ENCODE peak calls at places on chromosomes 5 and 9, in six cellular contexts. One of them, this sample, is unnamed.
A peak's percentile ranks its signal among the peaks of the same experiment; 100 is the strongest.

GRCh38 chr9:103881419-103881818 is 212.7 kb upstream of the SMC2 start:
- DNase-seq in H9: no peak
- DNase-seq in IMR-90: no peak
- DNase-seq in mesenchymal stem cell: no peak
- DNase-seq in neuronal stem cell: no peak
- DNase-seq in H1: no peak
- DNase-seq in this sample: no peak

GRCh38 chr5:36943584-36943983 is 67.0 kb downstream of the NIPBL start:
- DNase-seq in H9: no peak
- DNase-seq in IMR-90: no peak
- DNase-seq in mesenchymal stem cell: no peak
- DNase-seq in neuronal stem cell: no peak
- DNase-seq in H1: no peak
- DNase-seq in this sample: no peak

GRCh38 chr5:61362796-61363364 is 30.8 kb downstream of the ZSWIM6 start:
- DNase-seq in H9: peak; percentile 32
- DNase-seq in IMR-90: peak; percentile 40
- DNase-seq in mesenchymal stem cell: peak; percentile 45
- DNase-seq in neuronal stem cell: no peak
- DNase-seq in H1: peak; percentile 55
- DNase-seq in this sample: peak; percentile 62

GRCh38 chr9:35705372-35705771 is 15.6 kb upstream of the TPM2 start:
- DNase-seq in H9: no peak
- DNase-seq in IMR-90: no peak
- DNase-seq in mesenchymal stem cell: no peak
- DNase-seq in neuronal stem cell: no peak
- DNase-seq in H1: no peak
- DNase-seq in this sample: no peak

GRCh38 chr5:76372320-76373054 is 30.6 kb upstream of the IQGAP2 start:
- DNase-seq in H9: peak; percentile 40
- DNase-seq in IMR-90: peak; percentile 95
- DNase-seq in mesenchymal stem cell: peak; percentile 96
- DNase-seq in neuronal stem cell: no peak
- DNase-seq in H1: no peak
- DNase-seq in this sample: peak; percentile 88

GRCh38 chr9:128836509-128837145 is 7.0 kb upstream of the SPOUT1 start:
- DNase-seq in H9: no peak
- DNase-seq in IMR-90: no peak
- DNase-seq in mesenchymal stem cell: no peak
- DNase-seq in neuronal stem cell: no peak
- DNase-seq in H1: no peak
- DNase-seq in this sample: no peak

GRCh38 chr9:105447386-105447813 is 434 bp upstream of the FSD1L start:
- DNase-seq in H9: no peak
- DNase-seq in IMR-90: no peak
- DNase-seq in mesenchymal stem cell: no peak
- DNase-seq in neuronal stem cell: no peak
- DNase-seq in H1: no peak
- DNase-seq in this sample: no peak

GRCh38 chr9:120761011-120761410 is 32.2 kb downstream of the FBXW2 start:
- DNase-seq in H9: no peak
- DNase-seq in IMR-90: no peak
- DNase-seq in mesenchymal stem cell: no peak
- DNase-seq in neuronal stem cell: no peak
- DNase-seq in H1: no peak
- DNase-seq in this sample: no peak

GRCh38 chr5:178419196-178419595 is 171.0 kb downstream of the COL23A1 start:
- DNase-seq in H9: no peak
- DNase-seq in IMR-90: no peak
- DNase-seq in mesenchymal stem cell: no peak
- DNase-seq in neuronal stem cell: no peak
- DNase-seq in H1: no peak
- DNase-seq in this sample: no peak

GRCh38 chr5:117665121-117665520 is 1090.5 kb upstream of the SEMA6A start:
- DNase-seq in H9: no peak
- DNase-seq in IMR-90: no peak
- DNase-seq in mesenchymal stem cell: no peak
- DNase-seq in neuronal stem cell: no peak
- DNase-seq in H1: no peak
- DNase-seq in this sample: no peak

GRCh38 chr5:108141676-108142075 is 240.2 kb downstream of the FBXL17 start:
- DNase-seq in H9: no peak
- DNase-seq in IMR-90: peak; percentile 38
- DNase-seq in mesenchymal stem cell: peak; percentile 10
- DNase-seq in neuronal stem cell: no peak
- DNase-seq in H1: no peak
- DNase-seq in this sample: no peak

GRCh38 chr5:143573568-143574170 is 170.2 kb upstream of the NR3C1 start:
- DNase-seq in H9: no peak
- DNase-seq in IMR-90: no peak
- DNase-seq in mesenchymal stem cell: no peak
- DNase-seq in neuronal stem cell: no peak
- DNase-seq in H1: no peak
- DNase-seq in this sample: no peak

GRCh38 chr5:372911-373709 is 51.6 kb downstream of the AHRR start:
- DNase-seq in H9: peak; percentile 46
- DNase-seq in IMR-90: no peak
- DNase-seq in mesenchymal stem cell: peak; percentile 63
- DNase-seq in neuronal stem cell: no peak
- DNase-seq in H1: peak; percentile 60
- DNase-seq in this sample: no peak

GRCh38 chr5:57335092-57335491 is 147.5 kb downstream of the ACTBL2 start:
- DNase-seq in H9: no peak
- DNase-seq in IMR-90: peak; percentile 90
- DNase-seq in mesenchymal stem cell: peak; percentile 69
- DNase-seq in neuronal stem cell: no peak
- DNase-seq in H1: no peak
- DNase-seq in this sample: no peak

GRCh38 chr9:104304925-104305324 is 199.1 kb upstream of the OR13F1 start:
- DNase-seq in H9: no peak
- DNase-seq in IMR-90: no peak
- DNase-seq in mesenchymal stem cell: no peak
- DNase-seq in neuronal stem cell: no peak
- DNase-seq in H1: no peak
- DNase-seq in this sample: peak; percentile 56

GRCh38 chr9:21502586-21502985 is 20.5 kb upstream of the IFNE start:
- DNase-seq in H9: no peak
- DNase-seq in IMR-90: no peak
- DNase-seq in mesenchymal stem cell: no peak
- DNase-seq in neuronal stem cell: no peak
- DNase-seq in H1: no peak
- DNase-seq in this sample: no peak

GRCh38 chr9:21504894-21505293 is 22.8 kb upstream of the IFNE start:
- DNase-seq in H9: no peak
- DNase-seq in IMR-90: no peak
- DNase-seq in mesenchymal stem cell: no peak
- DNase-seq in neuronal stem cell: no peak
- DNase-seq in H1: no peak
- DNase-seq in this sample: peak; percentile 97

GRCh38 chr9:21505425-21506179 is 23.5 kb upstream of the IFNE start:
- DNase-seq in H9: no peak
- DNase-seq in IMR-90: peak; percentile 30
- DNase-seq in mesenchymal stem cell: no peak
- DNase-seq in neuronal stem cell: no peak
- DNase-seq in H1: no peak
- DNase-seq in this sample: no peak

GRCh38 chr9:21506910-21507795 is 25.0 kb upstream of the IFNE start:
- DNase-seq in H9: no peak
- DNase-seq in IMR-90: peak; percentile 91
- DNase-seq in mesenchymal stem cell: peak; percentile 51
- DNase-seq in neuronal stem cell: no peak
- DNase-seq in H1: no peak
- DNase-seq in this sample: peak; percentile 26

DNA sequence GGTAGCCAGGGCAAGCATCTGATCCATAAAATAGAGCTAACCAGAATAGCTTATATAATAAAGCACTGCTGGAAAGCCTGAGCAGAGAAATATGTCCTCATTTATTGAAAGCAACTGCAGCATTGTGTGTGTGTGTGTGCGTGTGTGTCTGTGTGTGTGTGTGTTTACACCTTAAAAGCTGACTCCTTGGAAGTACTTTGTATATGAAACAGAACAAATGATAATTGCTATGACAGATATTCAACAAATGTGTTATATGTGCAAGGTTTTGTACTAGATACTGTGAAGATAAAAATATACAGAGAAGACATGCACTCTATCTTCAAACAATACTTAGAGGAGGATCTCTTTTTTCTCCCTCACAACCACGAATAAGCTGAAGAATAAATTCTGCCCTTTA is 22.0 kb upstream of the IFNE start:
- DNase-seq in H9: no peak
- DNase-seq in IMR-90: peak; percentile 8
- DNase-seq in mesenchymal stem cell: no peak
- DNase-seq in neuronal stem cell: no peak
- DNase-seq in H1: no peak
- DNase-seq in this sample: no peak
- H2BK15ac ChIP-seq in H9: no peak overlapping the region
- H2BK15ac ChIP-seq in IMR-90: no peak overlapping the region
- H2BK15ac ChIP-seq in mesenchymal stem cell: no peak overlapping the region
- H2BK15ac ChIP-seq in neuronal stem cell: no peak overlapping the region
- H2BK15ac ChIP-seq in H1: no peak overlapping the region
- H2BK15ac ChIP-seq in this sample: no peak overlapping the region

GRCh38 chr5:158948376-158948775 is 151.3 kb downstream of the EBF1 start:
- DNase-seq in H9: no peak
- DNase-seq in IMR-90: no peak
- DNase-seq in mesenchymal stem cell: no peak
- DNase-seq in neuronal stem cell: no peak
- DNase-seq in H1: no peak
- DNase-seq in this sample: no peak
- H3K4me1 ChIP-seq in H9: peaks cover 4% of the 10 kb centered on the region
- H3K4me1 ChIP-seq in IMR-90: peaks cover 3% of the 10 kb centered on the region
- H3K4me1 ChIP-seq in mesenchymal stem cell: peaks cover 1% of the 10 kb centered on the region
- H3K4me1 ChIP-seq in neuronal stem cell: peaks cover 28% of the 10 kb centered on the region
- H3K4me1 ChIP-seq in H1: peaks cover 13% of the 10 kb centered on the region
- H3K4me1 ChIP-seq in this sample: peaks cover 4% of the 10 kb centered on the region

GRCh38 chr9:126836216-126836615 is 24.2 kb upstream of the ZBTB34 start:
- DNase-seq in H9: no peak
- DNase-seq in IMR-90: no peak
- DNase-seq in mesenchymal stem cell: no peak
- DNase-seq in neuronal stem cell: no peak
- DNase-seq in H1: no peak
- DNase-seq in this sample: no peak

GRCh38 chr9:126838895-126839294 is 21.5 kb upstream of the ZBTB34 start:
- DNase-seq in H9: no peak
- DNase-seq in IMR-90: no peak
- DNase-seq in mesenchymal stem cell: no peak
- DNase-seq in neuronal stem cell: no peak
- DNase-seq in H1: no peak
- DNase-seq in this sample: no peak

GRCh38 chr9:126834672-126835071 is 25.8 kb upstream of the ZBTB34 start:
- DNase-seq in H9: no peak
- DNase-seq in IMR-90: no peak
- DNase-seq in mesenchymal stem cell: no peak
- DNase-seq in neuronal stem cell: no peak
- DNase-seq in H1: no peak
- DNase-seq in this sample: no peak

GRCh38 chr9:126839301-126839700 is 21.1 kb upstream of the ZBTB34 start:
- DNase-seq in H9: no peak
- DNase-seq in IMR-90: no peak
- DNase-seq in mesenchymal stem cell: no peak
- DNase-seq in neuronal stem cell: no peak
- DNase-seq in H1: no peak
- DNase-seq in this sample: no peak

DNA sequence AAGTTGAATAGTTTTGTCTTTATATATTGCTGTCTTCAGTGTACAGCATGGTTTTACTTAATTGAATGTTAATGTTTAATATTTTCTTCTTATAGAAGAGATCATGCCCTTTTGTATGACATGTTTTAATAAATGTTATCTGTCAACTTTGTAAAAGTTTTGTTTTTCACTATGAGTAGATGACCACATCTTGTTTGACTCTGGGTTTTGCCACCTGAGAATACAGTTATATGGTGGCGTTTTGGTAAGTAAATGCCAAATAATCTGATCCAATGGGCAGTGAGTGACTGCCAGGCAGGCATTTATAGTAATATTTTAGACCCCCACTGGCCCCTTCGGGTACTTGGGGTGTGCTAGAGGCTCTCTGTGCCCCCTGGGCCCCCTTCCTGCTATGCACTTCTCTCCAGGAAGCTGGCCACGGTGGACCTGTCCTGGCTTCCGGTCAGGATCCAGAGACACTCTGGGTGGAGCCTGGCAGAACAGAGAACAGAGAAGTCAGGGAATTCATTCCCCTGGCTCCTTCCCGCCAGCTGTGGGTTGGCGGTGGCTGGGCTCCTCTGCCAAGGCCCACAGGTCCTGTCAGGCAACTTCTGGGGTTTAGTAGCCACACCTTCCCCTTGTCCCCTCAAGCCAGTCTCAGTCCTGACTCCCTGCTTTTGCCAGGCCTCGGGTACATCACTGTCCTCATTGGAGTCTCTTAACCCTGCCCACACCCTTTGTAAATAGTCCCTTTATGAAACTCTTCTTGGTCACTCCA is 22.2 kb upstream of the ZBTB34 start:
- DNase-seq in H9: no peak
- DNase-seq in IMR-90: no peak
- DNase-seq in mesenchymal stem cell: no peak
- DNase-seq in neuronal stem cell: no peak
- DNase-seq in H1: no peak
- DNase-seq in this sample: no peak
- H2BK15ac ChIP-seq in H9: no peak overlapping the region
- H2BK15ac ChIP-seq in IMR-90: no peak overlapping the region
- H2BK15ac ChIP-seq in mesenchymal stem cell: no peak overlapping the region
- H2BK15ac ChIP-seq in neuronal stem cell: no peak overlapping the region
- H2BK15ac ChIP-seq in H1: no peak overlapping the region
- H2BK15ac ChIP-seq in this sample: no peak overlapping the region

GRCh38 chr5:96716716-96717115 is 54.5 kb downstream of the CAST start:
- DNase-seq in H9: no peak
- DNase-seq in IMR-90: no peak
- DNase-seq in mesenchymal stem cell: no peak
- DNase-seq in neuronal stem cell: no peak
- DNase-seq in H1: no peak
- DNase-seq in this sample: peak; percentile 83

GRCh38 chr5:96720408-96720807 is 58.2 kb downstream of the CAST start:
- DNase-seq in H9: no peak
- DNase-seq in IMR-90: no peak
- DNase-seq in mesenchymal stem cell: no peak
- DNase-seq in neuronal stem cell: no peak
- DNase-seq in H1: no peak
- DNase-seq in this sample: no peak

GRCh38 chr5:96718635-96719077 is 56.5 kb downstream of the CAST start:
- DNase-seq in H9: no peak
- DNase-seq in IMR-90: no peak
- DNase-seq in mesenchymal stem cell: no peak
- DNase-seq in neuronal stem cell: no peak
- DNase-seq in H1: no peak
- DNase-seq in this sample: no peak

GRCh38 chr5:96716007-96716406 is 53.8 kb downstream of the CAST start:
- DNase-seq in H9: no peak
- DNase-seq in IMR-90: no peak
- DNase-seq in mesenchymal stem cell: no peak
- DNase-seq in neuronal stem cell: no peak
- DNase-seq in H1: no peak
- DNase-seq in this sample: no peak

DNA sequence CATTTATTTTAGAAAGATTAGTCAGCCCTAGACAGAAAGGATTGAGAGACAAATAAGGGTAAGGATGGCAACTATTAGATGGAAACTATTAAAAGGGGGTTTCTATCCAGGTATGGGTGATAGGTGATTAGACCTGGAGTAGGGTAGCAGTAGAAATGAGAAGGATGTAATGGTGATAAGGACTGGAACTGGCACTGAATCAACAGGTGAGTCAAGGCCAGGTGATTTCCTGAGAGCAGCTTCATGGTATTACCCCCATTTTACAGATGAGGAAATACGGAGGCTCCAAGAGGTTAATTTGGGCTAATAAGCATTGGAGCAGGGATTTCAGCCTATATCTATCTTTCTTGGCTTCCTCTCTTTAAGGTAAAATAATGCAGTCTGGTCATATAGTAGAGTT is 55.7 kb downstream of the CAST start:
- DNase-seq in H9: no peak
- DNase-seq in IMR-90: no peak
- DNase-seq in mesenchymal stem cell: no peak
- DNase-seq in neuronal stem cell: no peak
- DNase-seq in H1: no peak
- DNase-seq in this sample: no peak
- H3K4me1 ChIP-seq in H9: no peaks in the 10 kb centered on the region
- H3K4me1 ChIP-seq in IMR-90: peaks cover 9% of the 10 kb centered on the region
- H3K4me1 ChIP-seq in mesenchymal stem cell: peaks cover 9% of the 10 kb centered on the region
- H3K4me1 ChIP-seq in neuronal stem cell: peaks cover 8% of the 10 kb centered on the region
- H3K4me1 ChIP-seq in H1: peaks cover 4% of the 10 kb centered on the region
- H3K4me1 ChIP-seq in this sample: peaks cover 17% of the 10 kb centered on the region